ENCODE peak calls at places on chromosomes 12 and 14, in eight cellular contexts. One of them, this sample, is unnamed.

GRCh38 chr14:93103392-93104080 is 12.2 kb downstream of the ITPK1 start:
- DNase-seq in T-helper 1 cell: peak
- DNase-seq in anterior cingulate cortex: no peak
- DNase-seq in OCI-LY7: peak
- DNase-seq in stimulated activated CD8-positive, alpha-beta memory T cell treated with anti-CD3 and anti-CD28 coated beads, Interleukin-15, amount 100 ng/mL, for 24 hours: no peak
- DNase-seq in Ammon's horn: no peak
- DNase-seq in tibial artery: no peak
- DNase-seq in GM12892: peak
- DNase-seq in this sample: peak

GRCh38 chr12:106084048-106084671 is 54.6 kb downstream of the NUAK1 start:
- DNase-seq in T-helper 1 cell: no peak
- DNase-seq in anterior cingulate cortex: no peak
- DNase-seq in OCI-LY7: no peak
- DNase-seq in stimulated activated CD8-positive, alpha-beta memory T cell treated with anti-CD3 and anti-CD28 coated beads, Interleukin-15, amount 100 ng/mL, for 24 hours: no peak
- DNase-seq in Ammon's horn: peak
- DNase-seq in tibial artery: no peak
- DNase-seq in GM12892: no peak
- DNase-seq in this sample: no peak

GRCh38 chr14:94699831-94700230 is 70.1 kb downstream of the GSC start:
- DNase-seq in T-helper 1 cell: no peak
- DNase-seq in anterior cingulate cortex: no peak
- DNase-seq in OCI-LY7: no peak
- DNase-seq in stimulated activated CD8-positive, alpha-beta memory T cell treated with anti-CD3 and anti-CD28 coated beads, Interleukin-15, amount 100 ng/mL, for 24 hours: no peak
- DNase-seq in Ammon's horn: no peak
- DNase-seq in tibial artery: no peak
- DNase-seq in GM12892: no peak
- DNase-seq in this sample: no peak

GRCh38 chr12:56221233-56221756 is 427 bp downstream of the RNF41 start:
- DNase-seq in T-helper 1 cell: no peak
- DNase-seq in anterior cingulate cortex: no peak
- DNase-seq in OCI-LY7: no peak
- DNase-seq in stimulated activated CD8-positive, alpha-beta memory T cell treated with anti-CD3 and anti-CD28 coated beads, Interleukin-15, amount 100 ng/mL, for 24 hours: no peak
- DNase-seq in Ammon's horn: peak
- DNase-seq in tibial artery: peak
- DNase-seq in GM12892: no peak
- DNase-seq in this sample: peak

GRCh38 chr14:90758959-90759358 is 57.3 kb downstream of the TTC7B start:
- DNase-seq in T-helper 1 cell: no peak
- DNase-seq in anterior cingulate cortex: no peak
- DNase-seq in OCI-LY7: peak
- DNase-seq in stimulated activated CD8-positive, alpha-beta memory T cell treated with anti-CD3 and anti-CD28 coated beads, Interleukin-15, amount 100 ng/mL, for 24 hours: no peak
- DNase-seq in Ammon's horn: peak
- DNase-seq in tibial artery: peak
- DNase-seq in GM12892: no peak
- DNase-seq in this sample: no peak

GRCh38 chr12:1916396-1917171 is 1.9 kb downstream of the CACNA2D4 start:
- DNase-seq in T-helper 1 cell: no peak
- DNase-seq in anterior cingulate cortex: no peak
- DNase-seq in OCI-LY7: no peak
- DNase-seq in stimulated activated CD8-positive, alpha-beta memory T cell treated with anti-CD3 and anti-CD28 coated beads, Interleukin-15, amount 100 ng/mL, for 24 hours: no peak
- DNase-seq in Ammon's horn: peak
- DNase-seq in tibial artery: no peak
- DNase-seq in GM12892: no peak
- DNase-seq in this sample: peak

GRCh38 chr12:2894961-2895360 is 4.3 kb downstream of the TULP3 start:
- DNase-seq in T-helper 1 cell: no peak
- DNase-seq in anterior cingulate cortex: no peak
- DNase-seq in OCI-LY7: no peak
- DNase-seq in stimulated activated CD8-positive, alpha-beta memory T cell treated with anti-CD3 and anti-CD28 coated beads, Interleukin-15, amount 100 ng/mL, for 24 hours: no peak
- DNase-seq in Ammon's horn: peak
- DNase-seq in tibial artery: no peak
- DNase-seq in GM12892: no peak
- DNase-seq in this sample: no peak

GRCh38 chr12:66603981-66604380 is 74.9 kb downstream of the GRIP1 start:
- DNase-seq in T-helper 1 cell: no peak
- DNase-seq in anterior cingulate cortex: no peak
- DNase-seq in OCI-LY7: no peak
- DNase-seq in stimulated activated CD8-positive, alpha-beta memory T cell treated with anti-CD3 and anti-CD28 coated beads, Interleukin-15, amount 100 ng/mL, for 24 hours: no peak
- DNase-seq in Ammon's horn: no peak
- DNase-seq in tibial artery: no peak
- DNase-seq in GM12892: no peak
- DNase-seq in this sample: no peak

GRCh38 chr12:102824218-102824835 is 92.7 kb downstream of the PAH start:
- DNase-seq in T-helper 1 cell: no peak
- DNase-seq in anterior cingulate cortex: no peak
- DNase-seq in OCI-LY7: no peak
- DNase-seq in stimulated activated CD8-positive, alpha-beta memory T cell treated with anti-CD3 and anti-CD28 coated beads, Interleukin-15, amount 100 ng/mL, for 24 hours: no peak
- DNase-seq in Ammon's horn: no peak
- DNase-seq in tibial artery: peak
- DNase-seq in GM12892: no peak
- DNase-seq in this sample: no peak

GRCh38 chr14:77474763-77475162 is 16.9 kb downstream of the AHSA1 start:
- DNase-seq in T-helper 1 cell: no peak
- DNase-seq in anterior cingulate cortex: no peak
- DNase-seq in OCI-LY7: no peak
- DNase-seq in stimulated activated CD8-positive, alpha-beta memory T cell treated with anti-CD3 and anti-CD28 coated beads, Interleukin-15, amount 100 ng/mL, for 24 hours: no peak
- DNase-seq in Ammon's horn: no peak
- DNase-seq in tibial artery: no peak
- DNase-seq in GM12892: no peak
- DNase-seq in this sample: no peak

GRCh38 chr12:49478949-49479664 is 59.7 kb upstream of the KCNH3 start:
- DNase-seq in T-helper 1 cell: no peak
- DNase-seq in anterior cingulate cortex: no peak
- DNase-seq in OCI-LY7: no peak
- DNase-seq in stimulated activated CD8-positive, alpha-beta memory T cell treated with anti-CD3 and anti-CD28 coated beads, Interleukin-15, amount 100 ng/mL, for 24 hours: no peak
- DNase-seq in Ammon's horn: no peak
- DNase-seq in tibial artery: no peak
- DNase-seq in GM12892: no peak
- DNase-seq in this sample: no peak

GRCh38 chr12:112540021-112540420 is 121.3 kb downstream of the PTPN11 start:
- DNase-seq in T-helper 1 cell: no peak
- DNase-seq in anterior cingulate cortex: no peak
- DNase-seq in OCI-LY7: no peak
- DNase-seq in stimulated activated CD8-positive, alpha-beta memory T cell treated with anti-CD3 and anti-CD28 coated beads, Interleukin-15, amount 100 ng/mL, for 24 hours: no peak
- DNase-seq in Ammon's horn: no peak
- DNase-seq in tibial artery: no peak
- DNase-seq in GM12892: no peak
- DNase-seq in this sample: no peak

GRCh38 chr12:24960222-24960855 is 11.4 kb upstream of the BCAT1 start:
- DNase-seq in T-helper 1 cell: no peak
- DNase-seq in anterior cingulate cortex: no peak
- DNase-seq in OCI-LY7: peak
- DNase-seq in stimulated activated CD8-positive, alpha-beta memory T cell treated with anti-CD3 and anti-CD28 coated beads, Interleukin-15, amount 100 ng/mL, for 24 hours: peak
- DNase-seq in Ammon's horn: peak
- DNase-seq in tibial artery: no peak
- DNase-seq in GM12892: no peak
- DNase-seq in this sample: no peak

GRCh38 chr12:120500577-120500976 is 4.7 kb downstream of the DYNLL1 start:
- DNase-seq in T-helper 1 cell: no peak
- DNase-seq in anterior cingulate cortex: no peak
- DNase-seq in OCI-LY7: no peak
- DNase-seq in stimulated activated CD8-positive, alpha-beta memory T cell treated with anti-CD3 and anti-CD28 coated beads, Interleukin-15, amount 100 ng/mL, for 24 hours: no peak
- DNase-seq in Ammon's horn: no peak
- DNase-seq in tibial artery: no peak
- DNase-seq in GM12892: no peak
- DNase-seq in this sample: no peak

GRCh38 chr12:77788231-77789168 is 42.2 kb upstream of the NAV3 start:
- DNase-seq in T-helper 1 cell: no peak
- DNase-seq in anterior cingulate cortex: no peak
- DNase-seq in OCI-LY7: no peak
- DNase-seq in stimulated activated CD8-positive, alpha-beta memory T cell treated with anti-CD3 and anti-CD28 coated beads, Interleukin-15, amount 100 ng/mL, for 24 hours: no peak
- DNase-seq in Ammon's horn: no peak
- DNase-seq in tibial artery: no peak
- DNase-seq in GM12892: no peak
- DNase-seq in this sample: no peak

This sample was measured in lung.